ENCODE peak calls at places on chromosome 9, in five cellular contexts. One of them, this sample, is unnamed.

GRCh38 chr9:123696476-123696875 is 233.4 kb downstream of the DENND1A start:
- DNase-seq in H1: no peak
- DNase-seq in GM12878: no peak
- DNase-seq in HepG2: no peak
- DNase-seq in NT2/D1: no peak
- DNase-seq in this sample: no peak

GRCh38 chr9:136342191-136343120 is 15.1 kb downstream of the GPSM1 start:
- DNase-seq in GM12878: peak; percentile 23
- DNase-seq in H1: peak; percentile 100
- DNase-seq in NT2/D1: no peak
- DNase-seq in HepG2: no peak
- DNase-seq in this sample: peak; percentile 89

GRCh38 chr9:87792831-87793288 is 66.9 kb downstream of the CTSL start:
- DNase-seq in HepG2: peak; percentile 46
- DNase-seq in GM12878: peak; percentile 36
- DNase-seq in NT2/D1: no peak
- DNase-seq in H1: no peak
- DNase-seq in this sample: no peak

GRCh38 chr9:88388886-88389617 is 808 bp downstream of the SPIN1 start:
- DNase-seq in GM12878: no peak
- DNase-seq in H1: peak; percentile 71
- DNase-seq in HepG2: peak; percentile 66
- DNase-seq in NT2/D1: peak; percentile 32
- DNase-seq in this sample: peak; percentile 62

GRCh38 chr9:93136011-93136440 is 2.0 kb upstream of the NINJ1 start:
- DNase-seq in H1: no peak
- DNase-seq in GM12878: no peak
- DNase-seq in NT2/D1: no peak
- DNase-seq in HepG2: no peak
- DNase-seq in this sample: no peak

GRCh38 chr9:87950765-87951488 is 23.4 kb downstream of the CDK20 start:
- DNase-seq in HepG2: peak; percentile 22
- DNase-seq in NT2/D1: peak; percentile 22
- DNase-seq in GM12878: no peak
- DNase-seq in H1: peak; percentile 57
- DNase-seq in this sample: peak; percentile 67

GRCh38 chr9:136327313-136327971 is at the start of gene GPSM1:
- DNase-seq in NT2/D1: no peak
- DNase-seq in GM12878: no peak
- DNase-seq in HepG2: no peak
- DNase-seq in H1: no peak
- DNase-seq in this sample: peak; percentile 63

GRCh38 chr9:36980148-36980974 is 53.7 kb downstream of the PAX5 start:
- DNase-seq in H1: peak; percentile 74
- DNase-seq in GM12878: no peak
- DNase-seq in NT2/D1: peak; percentile 68
- DNase-seq in HepG2: no peak
- DNase-seq in this sample: peak; percentile 37

GRCh38 chr9:88605500-88606172 is 70.7 kb downstream of the NXNL2 start:
- DNase-seq in GM12878: no peak
- DNase-seq in H1: no peak
- DNase-seq in HepG2: no peak
- DNase-seq in NT2/D1: no peak
- DNase-seq in this sample: no peak

GRCh38 chr9:33466565-33467495 is 6.9 kb downstream of the NOL6 start:
- DNase-seq in HepG2: peak; percentile 19
- DNase-seq in GM12878: no peak
- DNase-seq in H1: peak; percentile 96
- DNase-seq in NT2/D1: no peak
- DNase-seq in this sample: peak; percentile 82

GRCh38 chr9:75870450-75870849 is 20.0 kb upstream of the PCSK5 start:
- DNase-seq in HepG2: no peak
- DNase-seq in GM12878: no peak
- DNase-seq in H1: no peak
- DNase-seq in NT2/D1: no peak
- DNase-seq in this sample: no peak

GRCh38 chr9:95780121-95780520 is 95.4 kb upstream of the ERCC6L2 start:
- DNase-seq in H1: peak; percentile 4
- DNase-seq in HepG2: no peak
- DNase-seq in GM12878: no peak
- DNase-seq in NT2/D1: no peak
- DNase-seq in this sample: no peak

GRCh38 chr9:100880284-100880683 is 148.2 kb upstream of the PLPPR1 start:
- DNase-seq in H1: no peak
- DNase-seq in HepG2: no peak
- DNase-seq in NT2/D1: no peak
- DNase-seq in GM12878: no peak
- DNase-seq in this sample: no peak

GRCh38 chr9:73869261-73869660 is 627.9 kb upstream of the RORB start:
- DNase-seq in GM12878: peak; percentile 30
- DNase-seq in NT2/D1: no peak
- DNase-seq in HepG2: peak; percentile 13
- DNase-seq in H1: no peak
- DNase-seq in this sample: no peak

GRCh38 chr9:128153947-128154695 is 4.9 kb downstream of the LCN2 start:
- DNase-seq in NT2/D1: no peak
- DNase-seq in HepG2: no peak
- DNase-seq in H1: no peak
- DNase-seq in GM12878: no peak
- DNase-seq in this sample: no peak
- TF ChIP-seq SUZ12 in NT2/D1: no peak
- TF ChIP-seq SUZ12 in HepG2: no peak
- TF ChIP-seq SUZ12 in H1: no peak
- TF ChIP-seq SUZ12 in GM12878: no peak
- TF ChIP-seq SUZ12 in this sample: no peak

DNA sequence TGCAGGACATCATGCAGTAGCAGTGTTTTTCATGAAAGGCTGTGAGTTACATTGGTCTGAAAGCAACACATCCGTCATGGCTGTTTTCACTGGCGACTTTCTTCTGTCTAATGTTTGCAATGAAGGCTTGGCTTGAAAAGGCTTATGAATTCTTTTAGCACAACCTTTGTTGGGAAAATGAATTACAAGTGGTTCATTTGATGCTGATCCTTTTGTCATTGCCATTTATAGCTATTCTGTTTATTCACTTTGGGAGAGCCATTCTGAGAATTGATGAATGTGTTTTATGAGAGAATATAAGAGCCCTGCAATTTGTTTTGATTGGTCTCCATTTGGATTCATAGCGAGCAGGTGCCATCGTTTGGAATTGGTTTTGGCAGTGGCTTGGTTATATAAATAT is 103.4 kb downstream of the PIP5K1B start:
- DNase-seq in NT2/D1: no peak
- DNase-seq in GM12878: no peak
- DNase-seq in H1: no peak
- DNase-seq in HepG2: no peak
- DNase-seq in this sample: no peak
- TF ChIP-seq SUZ12 in NT2/D1: no peak
- TF ChIP-seq SUZ12 in GM12878: no peak
- TF ChIP-seq SUZ12 in H1: no peak
- TF ChIP-seq SUZ12 in HepG2: no peak
- TF ChIP-seq SUZ12 in this sample: no peak

DNA sequence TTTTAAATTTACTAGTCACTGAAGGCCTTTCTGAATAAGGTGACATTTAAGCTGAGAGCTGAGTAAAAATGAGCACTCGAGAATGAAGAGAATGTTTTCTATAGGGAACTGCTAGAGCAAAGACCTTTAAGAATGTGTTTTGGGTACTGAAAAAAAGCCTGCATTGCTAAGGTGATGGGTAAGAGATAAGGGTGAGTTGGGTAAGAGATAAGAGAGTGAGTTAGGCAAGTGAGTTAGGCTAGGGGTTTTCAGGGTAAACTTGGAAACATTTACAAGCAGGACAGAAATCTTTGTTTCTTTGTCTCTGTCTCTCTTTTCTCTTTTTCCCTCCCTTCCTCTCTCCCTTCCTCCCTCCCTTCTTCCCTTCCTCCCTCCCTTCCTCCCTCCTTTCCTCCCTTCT is 5.6 kb downstream of the RAD23B start:
- DNase-seq in NT2/D1: no peak
- DNase-seq in HepG2: no peak
- DNase-seq in H1: no peak
- DNase-seq in GM12878: no peak
- DNase-seq in this sample: no peak
- TF ChIP-seq SUZ12 in NT2/D1: no peak
- TF ChIP-seq SUZ12 in HepG2: no peak
- TF ChIP-seq SUZ12 in H1: no peak
- TF ChIP-seq SUZ12 in GM12878: no peak
- TF ChIP-seq SUZ12 in this sample: no peak

GRCh38 chr9:4837126-4837767 is 44.5 kb downstream of the RCL1 start:
- DNase-seq in H1: no peak
- DNase-seq in GM12878: no peak
- DNase-seq in NT2/D1: no peak
- DNase-seq in HepG2: peak; percentile 30
- DNase-seq in this sample: no peak
- TF ChIP-seq SUZ12 in H1: no peak
- TF ChIP-seq SUZ12 in GM12878: no peak
- TF ChIP-seq SUZ12 in NT2/D1: no peak
- TF ChIP-seq SUZ12 in HepG2: no peak
- TF ChIP-seq SUZ12 in this sample: no peak

DNA sequence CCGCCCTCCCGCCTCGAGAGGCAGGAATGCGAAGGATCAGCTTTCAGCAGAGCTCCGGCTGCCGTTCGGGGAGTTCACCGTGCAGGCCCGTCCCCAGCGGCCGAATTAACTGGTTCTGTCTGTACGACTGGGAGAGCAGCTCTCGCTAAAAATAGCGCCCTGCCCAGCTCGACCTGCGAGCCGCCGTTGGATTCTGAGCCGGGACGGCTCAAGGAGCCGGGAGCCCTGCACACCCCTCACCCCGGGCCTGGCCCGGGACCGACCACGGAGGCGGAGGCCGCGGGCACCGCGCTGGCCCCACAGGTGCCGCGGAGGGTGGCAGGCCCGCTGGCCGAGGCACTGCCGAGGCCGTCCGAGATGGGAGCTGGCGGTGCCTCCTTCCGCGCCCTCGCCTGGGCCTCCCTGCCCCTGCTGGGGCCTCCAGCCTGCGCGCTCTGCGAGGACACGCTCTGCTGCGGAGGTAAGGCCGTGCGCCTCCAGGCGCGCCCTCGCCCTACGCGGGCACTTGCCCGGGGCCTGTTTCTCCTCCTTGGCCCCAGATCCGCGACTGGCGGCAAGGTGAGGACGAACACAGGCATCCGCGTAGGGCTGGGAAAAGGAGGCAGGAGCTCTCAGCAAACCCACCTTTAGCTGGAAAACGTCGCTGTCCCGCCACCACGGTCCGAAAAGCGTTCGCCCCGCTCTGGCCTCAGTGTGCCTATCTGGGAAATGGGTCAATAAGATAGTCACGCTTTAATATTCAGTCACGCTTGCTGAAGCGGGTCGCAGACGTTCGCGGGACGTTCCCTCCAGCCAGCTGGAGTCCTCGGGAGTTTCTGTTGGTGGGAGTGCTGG is 53.0 kb upstream of the DAB2IP start:
- DNase-seq in NT2/D1: peak; percentile 91
- DNase-seq in GM12878: no peak
- DNase-seq in H1: peak; percentile 88
- DNase-seq in HepG2: no peak
- DNase-seq in this sample: peak; percentile 86
- TF ChIP-seq SUZ12 in NT2/D1: no peak
- TF ChIP-seq SUZ12 in GM12878: no peak
- TF ChIP-seq SUZ12 in H1: peak; percentile 9
- TF ChIP-seq SUZ12 in HepG2: no peak
- TF ChIP-seq SUZ12 in this sample: no peak

GRCh38 chr9:128921881-128922763 is 1.3 kb downstream of the PHYHD1 start:
- DNase-seq in NT2/D1: peak; percentile 71
- DNase-seq in GM12878: no peak
- DNase-seq in H1: peak; percentile 82
- DNase-seq in HepG2: peak; percentile 62
- DNase-seq in this sample: peak; percentile 80
- TF ChIP-seq SUZ12 in NT2/D1: no peak
- TF ChIP-seq SUZ12 in GM12878: no peak
- TF ChIP-seq SUZ12 in H1: no peak
- TF ChIP-seq SUZ12 in HepG2: no peak
- TF ChIP-seq SUZ12 in this sample: no peak

GRCh38 chr9:18726546-18726945 is 252.6 kb downstream of the ADAMTSL1 start:
- DNase-seq in HepG2: no peak
- DNase-seq in GM12878: no peak
- DNase-seq in NT2/D1: no peak
- DNase-seq in H1: no peak
- DNase-seq in this sample: no peak
- TF ChIP-seq SUZ12 in HepG2: no peak
- TF ChIP-seq SUZ12 in GM12878: no peak
- TF ChIP-seq SUZ12 in NT2/D1: no peak
- TF ChIP-seq SUZ12 in H1: no peak
- TF ChIP-seq SUZ12 in this sample: no peak

GRCh38 chr9:131280660-131281059 is 4.3 kb upstream of the FAM78A start:
- DNase-seq in HepG2: no peak
- DNase-seq in H1: no peak
- DNase-seq in GM12878: no peak
- DNase-seq in NT2/D1: no peak
- DNase-seq in this sample: no peak
- TF ChIP-seq SUZ12 in HepG2: no peak
- TF ChIP-seq SUZ12 in H1: no peak
- TF ChIP-seq SUZ12 in GM12878: no peak
- TF ChIP-seq SUZ12 in NT2/D1: no peak
- TF ChIP-seq SUZ12 in this sample: no peak